ENCODE peak calls at places on chromosomes 6 and 20, in five cellular contexts. One of them, this sample, is unnamed.

GRCh38 chr20:50089787-50090177 is 23.2 kb downstream of the UBE2V1 start:
- DNase-seq in endothelial cell: no peak
- DNase-seq in NCI-H1105: no peak
- DNase-seq in stimulated activated CD4-positive, alpha-beta T cell treated with anti-CD3 and anti-CD28 coated beads, TNF-alpha, amount 100 ng/mL, for 1 hour: no peak
- DNase-seq in psoas muscle: no peak
- DNase-seq in this sample: no peak

GRCh38 chr6:27133281-27134227 is 113.9 kb upstream of the PRSS16 start:
- DNase-seq in endothelial cell: peak; percentile 77
- DNase-seq in NCI-H1105: peak; percentile 53
- DNase-seq in psoas muscle: peak; percentile 79
- DNase-seq in stimulated activated CD4-positive, alpha-beta T cell treated with anti-CD3 and anti-CD28 coated beads, TNF-alpha, amount 100 ng/mL, for 1 hour: no peak
- DNase-seq in this sample: no peak

GRCh38 chr6:148291876-148292275 is 50.8 kb upstream of the SASH1 start:
- DNase-seq in psoas muscle: no peak
- DNase-seq in stimulated activated CD4-positive, alpha-beta T cell treated with anti-CD3 and anti-CD28 coated beads, TNF-alpha, amount 100 ng/mL, for 1 hour: no peak
- DNase-seq in endothelial cell: no peak
- DNase-seq in NCI-H1105: no peak
- DNase-seq in this sample: no peak

GRCh38 chr6:152863618-152864326 is 113.2 kb downstream of the VIP start:
- DNase-seq in stimulated activated CD4-positive, alpha-beta T cell treated with anti-CD3 and anti-CD28 coated beads, TNF-alpha, amount 100 ng/mL, for 1 hour: peak; percentile 6
- DNase-seq in NCI-H1105: peak; percentile 42
- DNase-seq in endothelial cell: peak; percentile 68
- DNase-seq in psoas muscle: no peak
- DNase-seq in this sample: no peak

GRCh38 chr6:4441981-4442434 is 306.6 kb upstream of the ECI2 start:
- DNase-seq in NCI-H1105: no peak
- DNase-seq in stimulated activated CD4-positive, alpha-beta T cell treated with anti-CD3 and anti-CD28 coated beads, TNF-alpha, amount 100 ng/mL, for 1 hour: no peak
- DNase-seq in endothelial cell: no peak
- DNase-seq in psoas muscle: no peak
- DNase-seq in this sample: no peak

GRCh38 chr6:119318730-119319129 is 30.8 kb downstream of the MAN1A1 start:
- DNase-seq in stimulated activated CD4-positive, alpha-beta T cell treated with anti-CD3 and anti-CD28 coated beads, TNF-alpha, amount 100 ng/mL, for 1 hour: no peak
- DNase-seq in NCI-H1105: no peak
- DNase-seq in psoas muscle: no peak
- DNase-seq in endothelial cell: no peak
- DNase-seq in this sample: no peak

GRCh38 chr20:3818155-3819151 is 1.9 kb upstream of the AP5S1 start:
- DNase-seq in NCI-H1105: peak; percentile 34
- DNase-seq in psoas muscle: peak; percentile 80
- DNase-seq in stimulated activated CD4-positive, alpha-beta T cell treated with anti-CD3 and anti-CD28 coated beads, TNF-alpha, amount 100 ng/mL, for 1 hour: no peak
- DNase-seq in endothelial cell: peak; percentile 74
- DNase-seq in this sample: no peak

GRCh38 chr6:70413829-70414494 is 654 bp downstream of the FAM135A start:
- DNase-seq in psoas muscle: no peak
- DNase-seq in stimulated activated CD4-positive, alpha-beta T cell treated with anti-CD3 and anti-CD28 coated beads, TNF-alpha, amount 100 ng/mL, for 1 hour: peak; percentile 1
- DNase-seq in endothelial cell: no peak
- DNase-seq in NCI-H1105: peak; percentile 45
- DNase-seq in this sample: no peak